ENCODE peak calls at places on chromosome 3, in ten cellular contexts. One of them, this sample, is unnamed.

GRCh38 chr3:72265250-72265649 is 480.3 kb upstream of the PROK2 start:
- DNase-seq in GM04503: no peak
- DNase-seq in AG04450: no peak
- DNase-seq in CD4-positive, alpha-beta T cell: no peak
- DNase-seq in activated naive CD4-positive, alpha-beta T cell: no peak
- DNase-seq in endothelial cell: no peak
- DNase-seq in cardiac fibroblast: peak
- DNase-seq in ovary: no peak
- DNase-seq in fibroblast of the aortic adventitia: peak
- DNase-seq in NCI-H1092: no peak
- DNase-seq in this sample: no peak

GRCh38 chr3:172911142-172911541 is 160.6 kb downstream of the ECT2 start:
- DNase-seq in endothelial cell: no peak
- DNase-seq in fibroblast of the aortic adventitia: no peak
- DNase-seq in CD4-positive, alpha-beta T cell: no peak
- DNase-seq in cardiac fibroblast: no peak
- DNase-seq in AG04450: no peak
- DNase-seq in NCI-H1092: no peak
- DNase-seq in GM04503: no peak
- DNase-seq in ovary: no peak
- DNase-seq in activated naive CD4-positive, alpha-beta T cell: no peak
- DNase-seq in this sample: no peak

GRCh38 chr3:34155108-34155507 is 356.7 kb downstream of the PDCD6IP start:
- DNase-seq in ovary: no peak
- DNase-seq in activated naive CD4-positive, alpha-beta T cell: no peak
- DNase-seq in NCI-H1092: no peak
- DNase-seq in CD4-positive, alpha-beta T cell: no peak
- DNase-seq in cardiac fibroblast: no peak
- DNase-seq in fibroblast of the aortic adventitia: no peak
- DNase-seq in GM04503: no peak
- DNase-seq in AG04450: no peak
- DNase-seq in endothelial cell: no peak
- DNase-seq in this sample: no peak

GRCh38 chr3:128969993-128970740 is 23.7 kb downstream of the CFAP92 start:
- DNase-seq in ovary: peak
- DNase-seq in fibroblast of the aortic adventitia: peak
- DNase-seq in GM04503: no peak
- DNase-seq in CD4-positive, alpha-beta T cell: peak
- DNase-seq in AG04450: no peak
- DNase-seq in activated naive CD4-positive, alpha-beta T cell: peak
- DNase-seq in endothelial cell: peak
- DNase-seq in cardiac fibroblast: peak
- DNase-seq in NCI-H1092: peak
- DNase-seq in this sample: no peak

GRCh38 chr3:39447637-39448483 is 19.6 kb upstream of the MOBP start:
- DNase-seq in fibroblast of the aortic adventitia: peak
- DNase-seq in endothelial cell: peak
- DNase-seq in cardiac fibroblast: peak
- DNase-seq in NCI-H1092: peak
- DNase-seq in CD4-positive, alpha-beta T cell: peak
- DNase-seq in GM04503: peak
- DNase-seq in activated naive CD4-positive, alpha-beta T cell: peak
- DNase-seq in AG04450: peak
- DNase-seq in ovary: peak
- DNase-seq in this sample: peak

GRCh38 chr3:65854606-65855304 is 184.0 kb downstream of the MAGI1 start:
- DNase-seq in fibroblast of the aortic adventitia: no peak
- DNase-seq in NCI-H1092: no peak
- DNase-seq in CD4-positive, alpha-beta T cell: no peak
- DNase-seq in cardiac fibroblast: no peak
- DNase-seq in GM04503: no peak
- DNase-seq in ovary: no peak
- DNase-seq in activated naive CD4-positive, alpha-beta T cell: no peak
- DNase-seq in endothelial cell: no peak
- DNase-seq in AG04450: no peak
- DNase-seq in this sample: no peak

GRCh38 chr3:124258057-124258500 is 266.2 kb upstream of the ROPN1 start:
- DNase-seq in CD4-positive, alpha-beta T cell: no peak
- DNase-seq in fibroblast of the aortic adventitia: no peak
- DNase-seq in endothelial cell: no peak
- DNase-seq in NCI-H1092: no peak
- DNase-seq in activated naive CD4-positive, alpha-beta T cell: no peak
- DNase-seq in cardiac fibroblast: peak
- DNase-seq in ovary: no peak
- DNase-seq in AG04450: no peak
- DNase-seq in GM04503: no peak
- DNase-seq in this sample: no peak

GRCh38 chr3:45607790-45608189 is 13.2 kb downstream of the LIMD1 start:
- DNase-seq in endothelial cell: no peak
- DNase-seq in CD4-positive, alpha-beta T cell: no peak
- DNase-seq in fibroblast of the aortic adventitia: peak
- DNase-seq in GM04503: no peak
- DNase-seq in AG04450: peak
- DNase-seq in cardiac fibroblast: peak
- DNase-seq in activated naive CD4-positive, alpha-beta T cell: no peak
- DNase-seq in ovary: no peak
- DNase-seq in NCI-H1092: no peak
- DNase-seq in this sample: no peak

GRCh38 chr3:133610031-133610430 is 36.5 kb downstream of the CDV3 start:
- DNase-seq in fibroblast of the aortic adventitia: no peak
- DNase-seq in NCI-H1092: no peak
- DNase-seq in AG04450: no peak
- DNase-seq in GM04503: no peak
- DNase-seq in CD4-positive, alpha-beta T cell: no peak
- DNase-seq in activated naive CD4-positive, alpha-beta T cell: no peak
- DNase-seq in ovary: no peak
- DNase-seq in cardiac fibroblast: peak
- DNase-seq in endothelial cell: no peak
- DNase-seq in this sample: no peak

GRCh38 chr3:47523310-47524073 is 10.0 kb upstream of the ELP6 start:
- DNase-seq in AG04450: no peak
- DNase-seq in ovary: no peak
- DNase-seq in NCI-H1092: no peak
- DNase-seq in GM04503: no peak
- DNase-seq in cardiac fibroblast: no peak
- DNase-seq in CD4-positive, alpha-beta T cell: no peak
- DNase-seq in fibroblast of the aortic adventitia: no peak
- DNase-seq in activated naive CD4-positive, alpha-beta T cell: no peak
- DNase-seq in endothelial cell: no peak
- DNase-seq in this sample: no peak

GRCh38 chr3:50150863-50151686 is 4.0 kb upstream of the SEMA3F start:
- DNase-seq in ovary: no peak
- DNase-seq in cardiac fibroblast: no peak
- DNase-seq in NCI-H1092: no peak
- DNase-seq in endothelial cell: no peak
- DNase-seq in GM04503: no peak
- DNase-seq in CD4-positive, alpha-beta T cell: no peak
- DNase-seq in AG04450: no peak
- DNase-seq in fibroblast of the aortic adventitia: no peak
- DNase-seq in activated naive CD4-positive, alpha-beta T cell: no peak
- DNase-seq in this sample: no peak

GRCh38 chr3:101643861-101644613 is 32.9 kb downstream of the ZBTB11 start:
- DNase-seq in ovary: no peak
- DNase-seq in AG04450: peak
- DNase-seq in endothelial cell: no peak
- DNase-seq in NCI-H1092: no peak
- DNase-seq in fibroblast of the aortic adventitia: peak
- DNase-seq in cardiac fibroblast: peak
- DNase-seq in activated naive CD4-positive, alpha-beta T cell: no peak
- DNase-seq in CD4-positive, alpha-beta T cell: peak
- DNase-seq in GM04503: peak
- DNase-seq in this sample: no peak

GRCh38 chr3:127105587-127105986 is 87.3 kb upstream of the PRR23E start:
- DNase-seq in NCI-H1092: no peak
- DNase-seq in cardiac fibroblast: no peak
- DNase-seq in GM04503: no peak
- DNase-seq in endothelial cell: no peak
- DNase-seq in activated naive CD4-positive, alpha-beta T cell: no peak
- DNase-seq in ovary: no peak
- DNase-seq in AG04450: no peak
- DNase-seq in CD4-positive, alpha-beta T cell: no peak
- DNase-seq in fibroblast of the aortic adventitia: no peak
- DNase-seq in this sample: no peak

GRCh38 chr3:119184808-119185690 is 11.7 kb downstream of the UPK1B start:
- DNase-seq in endothelial cell: no peak
- DNase-seq in fibroblast of the aortic adventitia: peak
- DNase-seq in NCI-H1092: no peak
- DNase-seq in activated naive CD4-positive, alpha-beta T cell: no peak
- DNase-seq in CD4-positive, alpha-beta T cell: no peak
- DNase-seq in cardiac fibroblast: peak
- DNase-seq in ovary: no peak
- DNase-seq in GM04503: peak
- DNase-seq in AG04450: peak
- DNase-seq in this sample: no peak

GRCh38 chr3:140176526-140176925 is 241.5 kb downstream of the CLSTN2 start:
- DNase-seq in activated naive CD4-positive, alpha-beta T cell: no peak
- DNase-seq in cardiac fibroblast: peak
- DNase-seq in AG04450: no peak
- DNase-seq in NCI-H1092: no peak
- DNase-seq in fibroblast of the aortic adventitia: peak
- DNase-seq in CD4-positive, alpha-beta T cell: no peak
- DNase-seq in ovary: no peak
- DNase-seq in GM04503: no peak
- DNase-seq in endothelial cell: no peak
- DNase-seq in this sample: no peak

GRCh38 chr3:77456881-77457280 is 417.0 kb downstream of the ROBO2 start:
- DNase-seq in CD4-positive, alpha-beta T cell: no peak
- DNase-seq in GM04503: no peak
- DNase-seq in ovary: no peak
- DNase-seq in activated naive CD4-positive, alpha-beta T cell: no peak
- DNase-seq in AG04450: no peak
- DNase-seq in fibroblast of the aortic adventitia: no peak
- DNase-seq in NCI-H1092: no peak
- DNase-seq in cardiac fibroblast: no peak
- DNase-seq in endothelial cell: no peak
- DNase-seq in this sample: no peak

GRCh38 chr3:44045476-44046275 is 196.0 kb upstream of the TOPAZ1 start:
- DNase-seq in ovary: no peak
- DNase-seq in cardiac fibroblast: peak
- DNase-seq in activated naive CD4-positive, alpha-beta T cell: no peak
- DNase-seq in fibroblast of the aortic adventitia: no peak
- DNase-seq in GM04503: no peak
- DNase-seq in AG04450: no peak
- DNase-seq in CD4-positive, alpha-beta T cell: peak
- DNase-seq in endothelial cell: no peak
- DNase-seq in NCI-H1092: peak
- DNase-seq in this sample: no peak

GRCh38 chr3:17138246-17139039 is 253.7 kb downstream of the PLCL2 start:
- DNase-seq in endothelial cell: no peak
- DNase-seq in AG04450: no peak
- DNase-seq in activated naive CD4-positive, alpha-beta T cell: no peak
- DNase-seq in ovary: no peak
- DNase-seq in CD4-positive, alpha-beta T cell: no peak
- DNase-seq in GM04503: no peak
- DNase-seq in cardiac fibroblast: no peak
- DNase-seq in fibroblast of the aortic adventitia: no peak
- DNase-seq in NCI-H1092: no peak
- DNase-seq in this sample: no peak

GRCh38 chr3:23865595-23866396 is 51.0 kb downstream of the NKIRAS1 start:
- DNase-seq in ovary: no peak
- DNase-seq in GM04503: no peak
- DNase-seq in CD4-positive, alpha-beta T cell: no peak
- DNase-seq in fibroblast of the aortic adventitia: no peak
- DNase-seq in cardiac fibroblast: peak
- DNase-seq in activated naive CD4-positive, alpha-beta T cell: no peak
- DNase-seq in NCI-H1092: no peak
- DNase-seq in endothelial cell: peak
- DNase-seq in AG04450: no peak
- DNase-seq in this sample: no peak

GRCh38 chr3:185715091-185715490 is 109.8 kb downstream of the IGF2BP2 start:
- DNase-seq in AG04450: no peak
- DNase-seq in GM04503: no peak
- DNase-seq in activated naive CD4-positive, alpha-beta T cell: no peak
- DNase-seq in cardiac fibroblast: no peak
- DNase-seq in endothelial cell: no peak
- DNase-seq in CD4-positive, alpha-beta T cell: no peak
- DNase-seq in ovary: no peak
- DNase-seq in NCI-H1092: no peak
- DNase-seq in fibroblast of the aortic adventitia: peak
- DNase-seq in this sample: no peak

GRCh38 chr3:169342652-169343051 is 320.9 kb downstream of the MECOM start:
- DNase-seq in ovary: no peak
- DNase-seq in endothelial cell: no peak
- DNase-seq in CD4-positive, alpha-beta T cell: no peak
- DNase-seq in activated naive CD4-positive, alpha-beta T cell: no peak
- DNase-seq in AG04450: no peak
- DNase-seq in NCI-H1092: no peak
- DNase-seq in cardiac fibroblast: no peak
- DNase-seq in GM04503: no peak
- DNase-seq in fibroblast of the aortic adventitia: no peak
- DNase-seq in this sample: no peak

GRCh38 chr3:122640437-122640999 is 40.1 kb upstream of the PARP14 start:
- DNase-seq in CD4-positive, alpha-beta T cell: no peak
- DNase-seq in NCI-H1092: no peak
- DNase-seq in GM04503: no peak
- DNase-seq in cardiac fibroblast: no peak
- DNase-seq in activated naive CD4-positive, alpha-beta T cell: no peak
- DNase-seq in fibroblast of the aortic adventitia: no peak
- DNase-seq in AG04450: no peak
- DNase-seq in endothelial cell: no peak
- DNase-seq in ovary: no peak
- DNase-seq in this sample: no peak

GRCh38 chr3:78969483-78969882 is 798.3 kb downstream of the ROBO1 start:
- DNase-seq in CD4-positive, alpha-beta T cell: no peak
- DNase-seq in activated naive CD4-positive, alpha-beta T cell: no peak
- DNase-seq in cardiac fibroblast: peak
- DNase-seq in fibroblast of the aortic adventitia: peak
- DNase-seq in AG04450: peak
- DNase-seq in GM04503: no peak
- DNase-seq in NCI-H1092: no peak
- DNase-seq in ovary: no peak
- DNase-seq in endothelial cell: no peak
- DNase-seq in this sample: no peak

GRCh38 chr3:138944842-138945645 is 1.9 kb downstream of the FOXL2 start:
- DNase-seq in GM04503: no peak
- DNase-seq in activated naive CD4-positive, alpha-beta T cell: no peak
- DNase-seq in endothelial cell: peak
- DNase-seq in CD4-positive, alpha-beta T cell: no peak
- DNase-seq in fibroblast of the aortic adventitia: no peak
- DNase-seq in ovary: peak
- DNase-seq in AG04450: no peak
- DNase-seq in NCI-H1092: no peak
- DNase-seq in cardiac fibroblast: no peak
- DNase-seq in this sample: no peak

GRCh38 chr3:95629802-95630201 is 1184.6 kb upstream of the EPHA6 start:
- DNase-seq in fibroblast of the aortic adventitia: no peak
- DNase-seq in activated naive CD4-positive, alpha-beta T cell: no peak
- DNase-seq in ovary: no peak
- DNase-seq in endothelial cell: no peak
- DNase-seq in CD4-positive, alpha-beta T cell: no peak
- DNase-seq in AG04450: no peak
- DNase-seq in cardiac fibroblast: no peak
- DNase-seq in NCI-H1092: no peak
- DNase-seq in GM04503: no peak
- DNase-seq in this sample: no peak

GRCh38 chr3:112412494-112412893 is 79.5 kb downstream of the CD200 start:
- DNase-seq in fibroblast of the aortic adventitia: no peak
- DNase-seq in ovary: no peak
- DNase-seq in CD4-positive, alpha-beta T cell: no peak
- DNase-seq in AG04450: no peak
- DNase-seq in endothelial cell: no peak
- DNase-seq in GM04503: no peak
- DNase-seq in NCI-H1092: no peak
- DNase-seq in activated naive CD4-positive, alpha-beta T cell: no peak
- DNase-seq in cardiac fibroblast: no peak
- DNase-seq in this sample: no peak

GRCh38 chr3:99783009-99783573 is 34.6 kb upstream of the CMSS1 start:
- DNase-seq in ovary: no peak
- DNase-seq in cardiac fibroblast: peak
- DNase-seq in AG04450: peak
- DNase-seq in endothelial cell: no peak
- DNase-seq in activated naive CD4-positive, alpha-beta T cell: no peak
- DNase-seq in GM04503: peak
- DNase-seq in CD4-positive, alpha-beta T cell: no peak
- DNase-seq in fibroblast of the aortic adventitia: peak
- DNase-seq in NCI-H1092: no peak
- DNase-seq in this sample: no peak

GRCh38 chr3:85939026-85939616 is 980.3 kb downstream of the CADM2 start:
- DNase-seq in CD4-positive, alpha-beta T cell: no peak
- DNase-seq in NCI-H1092: peak
- DNase-seq in activated naive CD4-positive, alpha-beta T cell: no peak
- DNase-seq in endothelial cell: no peak
- DNase-seq in GM04503: no peak
- DNase-seq in AG04450: no peak
- DNase-seq in fibroblast of the aortic adventitia: no peak
- DNase-seq in cardiac fibroblast: no peak
- DNase-seq in ovary: no peak
- DNase-seq in this sample: no peak

This sample was measured in NCI-H1048.